ENCODE peak calls at places on chromosome 15, in six cellular contexts. One of them, this sample, is unnamed.

GRCh38 chr15:62440310-62440709 is 275.2 kb upstream of the C2CD4B start:
- DNase-seq in GM12865: no peak
- DNase-seq in PC-3: no peak
- DNase-seq in activated T-helper 2 cell treated with anti-CD3 and anti-CD28 coated beads, Interferon-gamma antibody, Interleukin-2, Interleukin-4, amounts not matched to agents 10 μg/mL and 5 μg/mL and 100 μg/mL, durations not matched to agents 14 hours and 24 hours and 36 hours: no peak
- DNase-seq in GM12891: no peak
- DNase-seq in HEK293T: no peak
- DNase-seq in this sample: no peak

GRCh38 chr15:35080226-35080625 is 4.9 kb downstream of the NANOGP8 start:
- DNase-seq in GM12865: no peak
- DNase-seq in PC-3: no peak
- DNase-seq in activated T-helper 2 cell treated with anti-CD3 and anti-CD28 coated beads, Interferon-gamma antibody, Interleukin-2, Interleukin-4, amounts not matched to agents 10 μg/mL and 5 μg/mL and 100 μg/mL, durations not matched to agents 14 hours and 24 hours and 36 hours: no peak
- DNase-seq in GM12891: no peak
- DNase-seq in HEK293T: no peak
- DNase-seq in this sample: no peak

GRCh38 chr15:71957026-71957425 is 146.7 kb downstream of the NR2E3 start:
- DNase-seq in GM12865: no peak
- DNase-seq in PC-3: no peak
- DNase-seq in activated T-helper 2 cell treated with anti-CD3 and anti-CD28 coated beads, Interferon-gamma antibody, Interleukin-2, Interleukin-4, amounts not matched to agents 10 μg/mL and 5 μg/mL and 100 μg/mL, durations not matched to agents 14 hours and 24 hours and 36 hours: no peak
- DNase-seq in GM12891: no peak
- DNase-seq in HEK293T: no peak
- DNase-seq in this sample: no peak

GRCh38 chr15:50058231-50058630 is 60.8 kb downstream of the ATP8B4 start:
- DNase-seq in GM12865: no peak
- DNase-seq in PC-3: no peak
- DNase-seq in activated T-helper 2 cell treated with anti-CD3 and anti-CD28 coated beads, Interferon-gamma antibody, Interleukin-2, Interleukin-4, amounts not matched to agents 10 μg/mL and 5 μg/mL and 100 μg/mL, durations not matched to agents 14 hours and 24 hours and 36 hours: no peak
- DNase-seq in GM12891: no peak
- DNase-seq in HEK293T: no peak
- DNase-seq in this sample: no peak

GRCh38 chr15:99619712-99620111 is 53.9 kb downstream of the MEF2A start:
- DNase-seq in GM12865: no peak
- DNase-seq in PC-3: no peak
- DNase-seq in activated T-helper 2 cell treated with anti-CD3 and anti-CD28 coated beads, Interferon-gamma antibody, Interleukin-2, Interleukin-4, amounts not matched to agents 10 μg/mL and 5 μg/mL and 100 μg/mL, durations not matched to agents 14 hours and 24 hours and 36 hours: no peak
- DNase-seq in GM12891: no peak
- DNase-seq in HEK293T: no peak
- DNase-seq in this sample: no peak

GRCh38 chr15:68399096-68400065 is 32.6 kb downstream of the ITGA11 start:
- DNase-seq in GM12865: no peak
- DNase-seq in PC-3: no peak
- DNase-seq in activated T-helper 2 cell treated with anti-CD3 and anti-CD28 coated beads, Interferon-gamma antibody, Interleukin-2, Interleukin-4, amounts not matched to agents 10 μg/mL and 5 μg/mL and 100 μg/mL, durations not matched to agents 14 hours and 24 hours and 36 hours: no peak
- DNase-seq in GM12891: no peak
- DNase-seq in HEK293T: no peak
- DNase-seq in this sample: no peak

GRCh38 chr15:30827625-30828303 is 76.0 kb upstream of the FAN1 start:
- DNase-seq in GM12865: no peak
- DNase-seq in PC-3: peak
- DNase-seq in activated T-helper 2 cell treated with anti-CD3 and anti-CD28 coated beads, Interferon-gamma antibody, Interleukin-2, Interleukin-4, amounts not matched to agents 10 μg/mL and 5 μg/mL and 100 μg/mL, durations not matched to agents 14 hours and 24 hours and 36 hours: no peak
- DNase-seq in GM12891: no peak
- DNase-seq in HEK293T: no peak
- DNase-seq in this sample: no peak

GRCh38 chr15:64773606-64774555 is 1.5 kb downstream of the RBPMS2 start:
- DNase-seq in GM12865: no peak
- DNase-seq in PC-3: no peak
- DNase-seq in activated T-helper 2 cell treated with anti-CD3 and anti-CD28 coated beads, Interferon-gamma antibody, Interleukin-2, Interleukin-4, amounts not matched to agents 10 μg/mL and 5 μg/mL and 100 μg/mL, durations not matched to agents 14 hours and 24 hours and 36 hours: no peak
- DNase-seq in GM12891: no peak
- DNase-seq in HEK293T: no peak
- DNase-seq in this sample: no peak

GRCh38 chr15:92681141-92681622 is 25.6 kb upstream of the FAM174B start:
- DNase-seq in GM12865: no peak
- DNase-seq in PC-3: no peak
- DNase-seq in activated T-helper 2 cell treated with anti-CD3 and anti-CD28 coated beads, Interferon-gamma antibody, Interleukin-2, Interleukin-4, amounts not matched to agents 10 μg/mL and 5 μg/mL and 100 μg/mL, durations not matched to agents 14 hours and 24 hours and 36 hours: no peak
- DNase-seq in GM12891: no peak
- DNase-seq in HEK293T: no peak
- DNase-seq in this sample: no peak

GRCh38 chr15:64503197-64503596 is 42.8 kb downstream of the ZNF609 start:
- DNase-seq in GM12865: no peak
- DNase-seq in PC-3: no peak
- DNase-seq in activated T-helper 2 cell treated with anti-CD3 and anti-CD28 coated beads, Interferon-gamma antibody, Interleukin-2, Interleukin-4, amounts not matched to agents 10 μg/mL and 5 μg/mL and 100 μg/mL, durations not matched to agents 14 hours and 24 hours and 36 hours: no peak
- DNase-seq in GM12891: no peak
- DNase-seq in HEK293T: no peak
- DNase-seq in this sample: no peak

GRCh38 chr15:81723758-81724157 is 322.1 kb downstream of the MEX3B start:
- DNase-seq in GM12865: no peak
- DNase-seq in PC-3: no peak
- DNase-seq in activated T-helper 2 cell treated with anti-CD3 and anti-CD28 coated beads, Interferon-gamma antibody, Interleukin-2, Interleukin-4, amounts not matched to agents 10 μg/mL and 5 μg/mL and 100 μg/mL, durations not matched to agents 14 hours and 24 hours and 36 hours: no peak
- DNase-seq in GM12891: no peak
- DNase-seq in HEK293T: no peak
- DNase-seq in this sample: no peak